ENCODE peak calls at places on chromosomes 16 and 17, in nine cellular contexts. One of them, this sample, is unnamed. For H3K9me2, the result is how much of the 10 kb centered on the place peaks cover.

GRCh38 chr17:81080056-81080455 is 45.1 kb downstream of the BAIAP2 start:
- DNase-seq in OCI-LY7: no peak
- DNase-seq in HCT116: no peak
- DNase-seq in SK-N-SH: no peak
- DNase-seq in GM23248: no peak
- DNase-seq in MM.1S: no peak
- DNase-seq in GM23338: no peak
- DNase-seq in PC-9: no peak
- DNase-seq in PC-3: no peak
- DNase-seq in this sample: no peak

GRCh38 chr16:50373780-50374179 is 5.0 kb upstream of the BRD7 start:
- DNase-seq in OCI-LY7: no peak
- DNase-seq in HCT116: no peak
- DNase-seq in SK-N-SH: no peak
- DNase-seq in GM23248: no peak
- DNase-seq in MM.1S: no peak
- DNase-seq in GM23338: no peak
- DNase-seq in PC-9: no peak
- DNase-seq in PC-3: no peak
- DNase-seq in this sample: no peak

GRCh38 chr17:80765241-80766022 is 220.8 kb downstream of the RPTOR start:
- DNase-seq in OCI-LY7: peak
- DNase-seq in HCT116: no peak
- DNase-seq in SK-N-SH: no peak
- DNase-seq in GM23248: no peak
- DNase-seq in MM.1S: no peak
- DNase-seq in GM23338: no peak
- DNase-seq in PC-9: no peak
- DNase-seq in PC-3: no peak
- DNase-seq in this sample: no peak

GRCh38 chr17:35021520-35022380 is 41.4 kb downstream of the LIG3 start:
- DNase-seq in OCI-LY7: no peak
- DNase-seq in HCT116: no peak
- DNase-seq in SK-N-SH: no peak
- DNase-seq in GM23248: no peak
- DNase-seq in MM.1S: no peak
- DNase-seq in GM23338: no peak
- DNase-seq in PC-9: no peak
- DNase-seq in PC-3: no peak
- DNase-seq in this sample: no peak

GRCh38 chr17:2050871-2051387 is 4.0 kb upstream of the HIC1 start:
- DNase-seq in OCI-LY7: no peak
- DNase-seq in HCT116: no peak
- DNase-seq in SK-N-SH: no peak
- DNase-seq in GM23248: peak
- DNase-seq in MM.1S: no peak
- DNase-seq in GM23338: peak
- DNase-seq in PC-9: no peak
- DNase-seq in PC-3: peak
- DNase-seq in this sample: no peak

GRCh38 chr16:24255446-24256352 is at the start of gene CACNG3:
- DNase-seq in OCI-LY7: peak
- DNase-seq in HCT116: no peak
- DNase-seq in SK-N-SH: peak
- DNase-seq in GM23248: peak
- DNase-seq in MM.1S: peak
- DNase-seq in GM23338: peak
- DNase-seq in PC-9: peak
- DNase-seq in PC-3: no peak
- DNase-seq in this sample: peak

GRCh38 chr17:50661348-50661747 is 26.7 kb downstream of the ABCC3 start:
- DNase-seq in OCI-LY7: no peak
- DNase-seq in HCT116: no peak
- DNase-seq in SK-N-SH: no peak
- DNase-seq in GM23248: peak
- DNase-seq in MM.1S: no peak
- DNase-seq in GM23338: no peak
- DNase-seq in PC-9: no peak
- DNase-seq in PC-3: no peak
- DNase-seq in this sample: no peak

GRCh38 chr17:74290340-74290739 is 16.3 kb downstream of the DNAI2 start:
- DNase-seq in OCI-LY7: no peak
- DNase-seq in HCT116: no peak
- DNase-seq in SK-N-SH: no peak
- DNase-seq in GM23248: no peak
- DNase-seq in MM.1S: no peak
- DNase-seq in GM23338: peak
- DNase-seq in PC-9: no peak
- DNase-seq in PC-3: no peak
- DNase-seq in this sample: no peak

GRCh38 chr17:7382901-7383300 is 2.0 kb downstream of the TNK1 start:
- DNase-seq in OCI-LY7: no peak
- DNase-seq in HCT116: no peak
- DNase-seq in SK-N-SH: no peak
- DNase-seq in GM23248: no peak
- DNase-seq in MM.1S: no peak
- DNase-seq in GM23338: no peak
- DNase-seq in PC-9: no peak
- DNase-seq in PC-3: no peak
- DNase-seq in this sample: no peak

GRCh38 chr17:47117386-47117785 is 71.7 kb downstream of the CDC27 start:
- DNase-seq in OCI-LY7: no peak
- DNase-seq in HCT116: no peak
- DNase-seq in SK-N-SH: no peak
- DNase-seq in GM23248: no peak
- DNase-seq in MM.1S: no peak
- DNase-seq in GM23338: no peak
- DNase-seq in PC-9: no peak
- DNase-seq in PC-3: no peak
- DNase-seq in this sample: no peak

GRCh38 chr17:67837965-67838364 is 12.7 kb downstream of the BPTF start:
- DNase-seq in OCI-LY7: no peak
- DNase-seq in HCT116: no peak
- DNase-seq in SK-N-SH: no peak
- DNase-seq in GM23248: no peak
- DNase-seq in MM.1S: no peak
- DNase-seq in GM23338: no peak
- DNase-seq in PC-9: no peak
- DNase-seq in PC-3: peak
- DNase-seq in this sample: no peak

GRCh38 chr16:18803569-18804462 is 2.5 kb upstream of the ARL6IP1 start:
- DNase-seq in OCI-LY7: peak
- DNase-seq in HCT116: no peak
- DNase-seq in SK-N-SH: no peak
- DNase-seq in GM23248: peak
- DNase-seq in MM.1S: no peak
- DNase-seq in GM23338: no peak
- DNase-seq in PC-9: no peak
- DNase-seq in PC-3: peak
- DNase-seq in this sample: no peak

GRCh38 chr17:37305406-37305905 is 70.3 kb upstream of the C17orf78 start:
- DNase-seq in OCI-LY7: no peak
- DNase-seq in HCT116: no peak
- DNase-seq in SK-N-SH: no peak
- DNase-seq in GM23248: no peak
- DNase-seq in MM.1S: no peak
- DNase-seq in GM23338: no peak
- DNase-seq in PC-9: no peak
- DNase-seq in PC-3: no peak
- DNase-seq in this sample: no peak

GRCh38 chr16:10232757-10233156 is 50.5 kb upstream of the GRIN2A start:
- DNase-seq in OCI-LY7: no peak
- DNase-seq in HCT116: no peak
- DNase-seq in SK-N-SH: no peak
- DNase-seq in GM23248: no peak
- DNase-seq in MM.1S: no peak
- DNase-seq in GM23338: no peak
- DNase-seq in PC-9: no peak
- DNase-seq in PC-3: no peak
- DNase-seq in this sample: no peak

GRCh38 chr16:69932691-69933392 is 18.3 kb upstream of the CLEC18A start:
- DNase-seq in OCI-LY7: no peak
- DNase-seq in HCT116: no peak
- DNase-seq in SK-N-SH: no peak
- DNase-seq in GM23248: no peak
- DNase-seq in MM.1S: no peak
- DNase-seq in GM23338: no peak
- DNase-seq in PC-9: no peak
- DNase-seq in PC-3: no peak
- DNase-seq in this sample: no peak

GRCh38 chr17:64385187-64386083 is 5.2 kb downstream of the PECAM1 start:
- DNase-seq in OCI-LY7: no peak
- DNase-seq in HCT116: peak
- DNase-seq in SK-N-SH: no peak
- DNase-seq in GM23248: peak
- DNase-seq in MM.1S: no peak
- DNase-seq in GM23338: no peak
- DNase-seq in PC-9: peak
- DNase-seq in PC-3: peak
- DNase-seq in this sample: no peak
- H3K4me2 ChIP-seq in OCI-LY7: no peak
- H3K4me2 ChIP-seq in HCT116: peak
- H3K4me2 ChIP-seq in SK-N-SH: peak
- H3K4me2 ChIP-seq in GM23248: peak
- H3K4me2 ChIP-seq in MM.1S: peak
- H3K4me2 ChIP-seq in GM23338: no peak
- H3K4me2 ChIP-seq in PC-9: peak
- H3K4me2 ChIP-seq in PC-3: peak
- H3K4me2 ChIP-seq in this sample: no peak

GRCh38 chr17:70100983-70101382 is 26.0 kb downstream of the KCNJ16 start:
- DNase-seq in OCI-LY7: no peak
- DNase-seq in HCT116: no peak
- DNase-seq in SK-N-SH: peak
- DNase-seq in GM23248: peak
- DNase-seq in MM.1S: no peak
- DNase-seq in GM23338: no peak
- DNase-seq in PC-9: no peak
- DNase-seq in PC-3: peak
- DNase-seq in this sample: no peak

GRCh38 chr17:70096861-70097260 is 21.8 kb downstream of the KCNJ16 start:
- DNase-seq in OCI-LY7: no peak
- DNase-seq in HCT116: no peak
- DNase-seq in SK-N-SH: no peak
- DNase-seq in GM23248: no peak
- DNase-seq in MM.1S: no peak
- DNase-seq in GM23338: no peak
- DNase-seq in PC-9: no peak
- DNase-seq in PC-3: no peak
- DNase-seq in this sample: no peak

GRCh38 chr17:70099884-70100283 is 24.9 kb downstream of the KCNJ16 start:
- DNase-seq in OCI-LY7: peak
- DNase-seq in HCT116: no peak
- DNase-seq in SK-N-SH: no peak
- DNase-seq in GM23248: no peak
- DNase-seq in MM.1S: no peak
- DNase-seq in GM23338: no peak
- DNase-seq in PC-9: no peak
- DNase-seq in PC-3: no peak
- DNase-seq in this sample: peak

GRCh38 chr17:70098030-70098429 is 23.0 kb downstream of the KCNJ16 start:
- DNase-seq in OCI-LY7: no peak
- DNase-seq in HCT116: no peak
- DNase-seq in SK-N-SH: no peak
- DNase-seq in GM23248: no peak
- DNase-seq in MM.1S: no peak
- DNase-seq in GM23338: no peak
- DNase-seq in PC-9: no peak
- DNase-seq in PC-3: no peak
- DNase-seq in this sample: no peak

DNA sequence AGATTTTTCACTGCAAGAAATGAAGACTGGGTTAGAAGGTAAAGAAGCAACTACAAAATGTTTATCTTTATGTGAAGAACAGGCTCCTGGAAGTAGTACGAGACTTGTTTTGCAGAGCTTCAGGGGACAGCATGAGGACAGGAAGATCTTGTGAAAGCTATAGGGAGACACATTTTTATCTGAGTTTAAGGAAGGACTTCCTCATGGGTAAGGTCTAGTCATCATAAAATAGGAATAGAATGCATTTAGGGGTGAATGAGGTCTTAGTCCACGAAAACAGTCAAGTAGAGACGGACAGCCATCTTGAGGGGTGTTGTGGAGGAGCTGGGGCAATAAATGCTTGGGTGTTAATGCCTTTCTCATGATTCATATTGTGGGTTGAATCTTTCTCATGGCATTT is 24.2 kb downstream of the KCNJ16 start:
- DNase-seq in OCI-LY7: peak
- DNase-seq in HCT116: no peak
- DNase-seq in SK-N-SH: no peak
- DNase-seq in GM23248: no peak
- DNase-seq in MM.1S: no peak
- DNase-seq in GM23338: no peak
- DNase-seq in PC-9: no peak
- DNase-seq in PC-3: no peak
- DNase-seq in this sample: no peak
- H3K9me2 ChIP-seq in OCI-LY7: under half
- H3K9me2 ChIP-seq in HCT116: under half
- H3K9me2 ChIP-seq in SK-N-SH: under half
- H3K9me2 ChIP-seq in GM23248: under half
- H3K9me2 ChIP-seq in MM.1S: under half
- H3K9me2 ChIP-seq in GM23338: under half
- H3K9me2 ChIP-seq in PC-9: under half
- H3K9me2 ChIP-seq in PC-3: under half
- H3K9me2 ChIP-seq in this sample: under half

GRCh38 chr17:27466748-27467375 is 10.6 kb downstream of the KSR1 start:
- DNase-seq in OCI-LY7: no peak
- DNase-seq in HCT116: no peak
- DNase-seq in SK-N-SH: no peak
- DNase-seq in GM23248: no peak
- DNase-seq in MM.1S: no peak
- DNase-seq in GM23338: no peak
- DNase-seq in PC-9: no peak
- DNase-seq in PC-3: no peak
- DNase-seq in this sample: no peak
- H3K4me3 ChIP-seq in OCI-LY7: no peak
- H3K4me3 ChIP-seq in HCT116: no peak
- H3K4me3 ChIP-seq in SK-N-SH: no peak
- H3K4me3 ChIP-seq in GM23248: no peak
- H3K4me3 ChIP-seq in MM.1S: no peak
- H3K4me3 ChIP-seq in GM23338: peak
- H3K4me3 ChIP-seq in PC-9: no peak
- H3K4me3 ChIP-seq in PC-3: no peak
- H3K4me3 ChIP-seq in this sample: no peak

DNA sequence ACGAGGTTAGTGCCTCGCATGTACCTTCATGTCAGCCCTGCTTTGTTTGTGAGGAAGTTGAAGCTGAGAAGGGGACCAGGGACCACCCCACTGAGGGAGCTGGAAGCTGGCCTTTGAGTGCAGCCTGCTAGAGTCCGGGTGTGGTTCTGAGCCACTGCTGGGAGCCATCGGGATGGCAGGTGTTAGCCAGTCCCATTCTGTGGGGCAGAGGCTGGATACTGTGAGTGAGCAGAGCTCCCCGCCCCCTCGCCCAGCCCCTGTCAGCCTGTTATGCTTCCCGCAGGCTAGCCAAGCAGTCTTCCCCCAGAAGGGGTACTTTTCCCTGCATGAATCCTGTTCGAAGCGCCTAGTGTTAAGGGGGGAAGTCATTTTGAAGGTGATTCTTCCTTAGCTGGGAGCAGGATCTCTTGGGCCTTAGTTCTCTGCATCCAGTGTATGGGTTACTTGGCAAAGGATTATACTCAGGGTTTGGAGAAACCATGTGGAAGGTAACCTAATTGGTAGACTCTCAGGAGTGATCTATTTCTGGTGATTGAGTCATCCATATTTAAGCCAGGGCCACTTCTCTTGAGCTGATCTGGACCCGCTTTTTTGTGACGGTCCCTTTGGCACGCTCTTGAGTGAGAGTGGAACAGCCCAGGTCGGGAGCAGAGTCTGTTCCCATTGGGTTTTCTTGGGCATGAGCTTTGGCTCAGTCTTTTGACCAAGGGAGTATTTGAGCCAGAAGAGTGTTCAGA is 23.8 kb downstream of the AKAP1 start:
- DNase-seq in OCI-LY7: no peak
- DNase-seq in HCT116: no peak
- DNase-seq in SK-N-SH: no peak
- DNase-seq in GM23248: no peak
- DNase-seq in MM.1S: no peak
- DNase-seq in GM23338: no peak
- DNase-seq in PC-9: no peak
- DNase-seq in PC-3: no peak
- DNase-seq in this sample: no peak
- H3K4me2 ChIP-seq in OCI-LY7: no peak
- H3K4me2 ChIP-seq in HCT116: peak
- H3K4me2 ChIP-seq in SK-N-SH: no peak
- H3K4me2 ChIP-seq in GM23248: no peak
- H3K4me2 ChIP-seq in MM.1S: no peak
- H3K4me2 ChIP-seq in GM23338: no peak
- H3K4me2 ChIP-seq in PC-9: no peak
- H3K4me2 ChIP-seq in PC-3: peak
- H3K4me2 ChIP-seq in this sample: no peak

This sample was measured in Karpas-422.